ENCODE peak calls at places on chromosomes 16 and 17, in eight cellular contexts. Z, X, L, C, O, I, B and V are unnamed samples.

GRCh38 chr16:3960049-3960809 is 79.7 kb upstream of the CREBBP start:
- DNase-seq in Z (no peak), C (no peak), B (no peak), I (no peak), X (no peak), O (no peak), L (peak), V (no peak)

GRCh38 chr17:30237296-30238002 is 2.0 kb upstream of the SLC6A4 start:
- DNase-seq in L (no peak), O (no peak), C (no peak), I (no peak), B (no peak), Z (no peak), X (no peak), V (no peak)

GRCh38 chr16:13244770-13245169 is 343.4 kb downstream of the SHISA9 start:
- DNase-seq in L (no peak), Z (no peak), I (no peak), O (no peak), X (no peak), C (no peak), B (no peak), V (no peak)

GRCh38 chr17:79073706-79074088 is 927 bp upstream of the ENGASE start:
- DNase-seq in B (no peak), X (peak), C (no peak), O (no peak), I (no peak), Z (no peak), L (no peak), V (no peak)

GRCh38 chr17:31216053-31216751 is 80.8 kb downstream of the OMG start:
- DNase-seq in Z (peak), B (no peak), O (peak), L (peak), C (no peak), I (no peak), X (no peak), V (no peak)

GRCh38 chr17:64787921-64788271 is 125.8 kb upstream of the SMURF2 start:
- DNase-seq in O (no peak), C (no peak), I (peak), X (peak), L (no peak), B (no peak), Z (no peak), V (no peak)

GRCh38 chr16:85752511-85753420 is 1.9 kb upstream of the C16orf74 start:
- DNase-seq in C (peak), I (peak), B (no peak), Z (peak), O (no peak), L (peak), X (peak), V (no peak)

GRCh38 chr17:64240741-64241347 is 22.2 kb downstream of the TEX2 start:
- DNase-seq in B (no peak), L (peak), Z (peak), I (peak), X (no peak), O (peak), C (no peak), V (no peak)

GRCh38 chr17:65294184-65294719 is 157.1 kb downstream of the RGS9 start:
- DNase-seq in X (peak), B (no peak), I (no peak), C (peak), Z (peak), O (peak), L (peak), V (peak)

GRCh38 chr17:39753514-39754160 is 15.9 kb downstream of the GRB7 start:
- DNase-seq in I (no peak), O (no peak), Z (no peak), C (peak), L (no peak), B (no peak), X (peak), V (no peak)

GRCh38 chr16:10862432-10862831 is 14.6 kb upstream of the CIITA start:
- DNase-seq in O (peak), Z (peak), B (no peak), X (no peak), L (peak), I (no peak), C (peak), V (no peak)

GRCh38 chr17:55576237-55576998 is 65.2 kb upstream of the SMIM36 start:
- DNase-seq in B (no peak), I (no peak), X (no peak), O (peak), C (peak), L (peak), Z (peak), V (no peak)

GRCh38 chr16:35188288-35189155 is 1729.1 kb downstream of the TP53TG3F start:
- DNase-seq in B (no peak), C (no peak), Z (no peak), I (no peak), X (no peak), O (no peak), L (no peak), V (no peak)

GRCh38 chr16:79150626-79151025 is 449.9 kb downstream of the MAF start:
- DNase-seq in X (no peak), B (no peak), I (no peak), L (no peak), C (no peak), Z (no peak), O (no peak), V (no peak)

GRCh38 chr16:12709807-12710206 is 93.9 kb downstream of the CPPED1 start:
- DNase-seq in Z (no peak), I (no peak), L (no peak), C (no peak), O (no peak), X (no peak), B (no peak), V (no peak)

GRCh38 chr17:13582776-13583414 is 18.8 kb downstream of the HS3ST3A1 start:
- DNase-seq in Z (peak), L (no peak), B (no peak), I (no peak), O (peak), C (no peak), X (no peak), V (no peak)

GRCh38 chr16:11639008-11639562 is 29.2 kb upstream of the SNN start:
- DNase-seq in Z (no peak), C (no peak), O (no peak), L (no peak), I (no peak), B (no peak), X (no peak), V (no peak)

GRCh38 chr17:81550830-81551457 is 1.2 kb downstream of the FAAP100 start:
- DNase-seq in O (no peak), B (no peak), Z (no peak), C (no peak), I (no peak), X (no peak), L (no peak), V (no peak)
- TF ChIP-seq CTCF in O (no peak), B (no peak), Z (no peak), C (no peak), I (no peak), X (no peak), L (no peak), V (no peak)

DNA sequence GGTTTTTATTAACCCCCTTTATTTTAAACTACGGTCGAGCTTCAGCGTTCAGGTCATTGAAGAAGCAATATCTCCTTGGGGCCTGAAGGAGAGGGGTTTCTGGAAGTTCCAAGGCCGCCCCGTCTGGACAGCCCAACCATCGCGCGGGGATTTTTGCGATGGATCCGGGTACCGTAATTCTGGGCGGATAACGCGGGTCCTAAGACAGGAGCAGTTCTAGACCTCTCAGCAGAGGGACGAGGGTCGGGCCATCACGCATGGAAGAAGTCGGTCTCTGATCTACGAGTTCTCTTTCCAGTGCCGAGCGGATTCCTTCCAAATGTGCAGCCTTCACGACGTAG is 3.6 kb downstream of the BORCS6 start:
- DNase-seq in Z (no peak), B (no peak), X (no peak), O (no peak), I (no peak), L (no peak), C (no peak), V (no peak)
- TF ChIP-seq CTCF in Z (no peak), B (no peak), X (no peak), O (no peak), I (no peak), L (no peak), C (no peak), V (peak)

DNA sequence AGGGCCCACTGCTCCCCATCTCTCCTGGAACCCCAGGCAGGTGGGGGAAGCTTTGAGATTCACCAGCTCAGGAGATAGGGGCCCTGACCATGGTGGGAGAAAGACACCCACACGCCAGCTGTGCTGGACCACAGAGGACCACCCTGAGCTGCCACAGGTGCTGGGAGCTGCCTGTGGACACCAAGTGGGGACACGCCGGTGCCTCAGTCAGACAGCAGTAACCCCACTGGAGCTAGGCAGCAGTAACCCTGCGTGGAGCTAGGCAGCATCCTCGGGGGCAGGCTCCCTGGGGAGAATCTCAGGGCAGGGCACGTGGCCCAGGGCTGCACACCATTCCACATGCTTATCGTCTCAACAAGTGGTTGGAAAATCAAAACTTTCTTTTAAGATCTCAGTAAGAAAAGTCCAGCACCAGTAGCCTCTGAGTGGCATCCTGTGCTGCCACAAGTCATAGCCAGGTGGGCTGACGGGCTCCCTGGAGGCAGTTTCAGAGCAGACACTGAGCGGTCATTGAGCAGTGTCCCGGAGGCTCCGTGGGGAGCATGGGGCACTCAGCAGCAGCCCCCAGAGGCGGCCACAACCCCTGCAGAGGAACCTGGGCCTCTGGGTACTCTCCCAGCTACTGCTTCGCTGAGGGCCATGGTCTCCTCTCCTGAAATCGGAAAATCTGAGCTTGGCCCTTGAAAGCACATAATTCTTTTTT is 8.0 kb upstream of the HEXD start:
- DNase-seq in O (no peak), L (no peak), X (no peak), I (no peak), B (no peak), C (no peak), Z (no peak), V (no peak)
- TF ChIP-seq CTCF in O (no peak), L (no peak), X (no peak), I (no peak), B (no peak), C (no peak), Z (no peak), V (no peak)

GRCh38 chr16:88554711-88555264 is 15.4 kb upstream of the ZC3H18 start:
- DNase-seq in I (no peak), L (no peak), Z (no peak), O (no peak), X (no peak), B (no peak), C (no peak), V (no peak)

GRCh38 chr16:88561485-88562369 is 8.5 kb upstream of the ZC3H18 start:
- DNase-seq in B (no peak), C (peak), X (peak), L (peak), I (no peak), O (peak), Z (peak), V (no peak)

GRCh38 chr16:88556294-88556988 is 13.8 kb upstream of the ZC3H18 start:
- DNase-seq in X (no peak), I (no peak), Z (no peak), O (no peak), C (no peak), B (no peak), L (no peak), V (no peak)

GRCh38 chr16:88560722-88561484 is 9.3 kb upstream of the ZC3H18 start:
- DNase-seq in C (peak), O (peak), B (no peak), Z (peak), I (no peak), X (no peak), L (peak), V (peak)

GRCh38 chr16:88558457-88559442 is 11.5 kb upstream of the ZC3H18 start:
- DNase-seq in I (no peak), C (peak), X (peak), Z (peak), B (no peak), L (peak), O (peak), V (no peak)
- TF ChIP-seq CTCF in I (peak), C (peak), X (peak), Z (peak), B (no peak), L (peak), O (peak), V (peak)

DNA sequence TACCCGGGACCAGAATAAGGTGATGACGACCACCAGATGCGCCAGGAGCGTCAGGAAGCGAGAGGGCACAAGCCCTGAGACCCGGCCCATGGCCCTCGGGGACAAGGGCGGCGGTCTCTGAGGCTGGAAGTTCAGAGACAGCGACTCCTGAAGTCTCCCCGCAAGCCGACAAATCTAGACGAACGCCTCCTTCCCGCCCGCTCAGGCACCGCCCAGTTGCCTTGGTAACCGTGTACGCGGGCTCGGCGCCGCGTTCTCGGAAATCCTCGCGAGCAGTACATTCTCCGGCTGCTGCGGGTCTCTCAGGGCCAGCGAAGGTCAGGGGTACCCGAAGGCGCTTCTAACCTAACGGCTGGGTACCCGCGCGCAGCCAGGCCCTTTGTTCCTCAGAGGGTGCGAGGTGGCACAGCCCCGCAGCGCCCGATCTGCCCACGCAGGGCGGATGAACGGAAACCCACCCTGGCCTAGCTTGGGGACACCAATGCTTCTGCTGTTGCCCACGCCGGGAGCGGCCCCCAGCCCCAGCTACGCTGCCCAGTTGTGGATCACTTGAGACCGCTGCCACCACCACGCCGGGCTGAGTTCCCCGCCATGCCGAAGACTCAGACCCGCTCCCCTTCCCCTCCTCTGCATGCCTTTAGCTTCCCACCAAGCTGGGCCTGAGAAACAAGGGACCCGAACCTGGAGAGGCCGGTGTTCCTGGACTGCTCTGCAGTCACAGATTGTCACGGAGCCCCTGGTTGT is at the start of gene TMEM107:
- DNase-seq in C (peak), X (peak), L (peak), I (peak), O (peak), B (no peak), Z (peak), V (peak)
- TF ChIP-seq CTCF in C (no peak), X (no peak), L (no peak), I (no peak), O (no peak), B (no peak), Z (no peak), V (no peak)